ENCODE peak calls at places on chromosome 12, in ten cellular contexts. T is OCI-LY7; R is AG04449; H is GM23338; Y is heart left ventricle; C is CD8-positive, alpha-beta T cell; I is fibroblast of lung; S is fibroblast of the aortic adventitia; B is foreskin fibroblast; P is uterus. F is an unnamed sample.

GRCh38 chr12:123928274-123928865 is 44.3 kb downstream of the CCDC92 start:
- DNase-seq in T (no peak), R (no peak), H (no peak), Y (no peak), C (no peak), I (no peak), S (no peak), B (no peak), P (no peak), F (no peak)

GRCh38 chr12:76032043-76032981 is 736 bp upstream of the PHLDA1 start:
- DNase-seq in T (peak), R (no peak), H (peak), Y (peak), C (peak), I (peak), S (peak), B (no peak), P (peak), F (peak)

GRCh38 chr12:98645572-98646067 is 530 bp downstream of the APAF1 start:
- DNase-seq in T (peak), R (no peak), H (peak), Y (no peak), C (no peak), I (peak), S (peak), B (no peak), P (peak), F (peak)

GRCh38 chr12:53501615-53502181 is 615 bp downstream of the TARBP2 start:
- DNase-seq in T (no peak), R (no peak), H (no peak), Y (no peak), C (no peak), I (no peak), S (no peak), B (no peak), P (no peak), F (no peak)

GRCh38 chr12:42691991-42692557 is 102.5 kb upstream of the PRICKLE1 start:
- DNase-seq in T (no peak), R (no peak), H (peak), Y (no peak), C (no peak), I (peak), S (peak), B (no peak), P (peak), F (peak)

GRCh38 chr12:20426191-20426590 is 57.9 kb downstream of the PDE3A start:
- DNase-seq in T (no peak), R (no peak), H (no peak), Y (peak), C (no peak), I (no peak), S (peak), B (peak), P (peak), F (peak)

GRCh38 chr12:90543393-90543792 is 411.6 kb downstream of the CCER1 start:
- DNase-seq in T (no peak), R (no peak), H (peak), Y (no peak), C (no peak), I (peak), S (peak), B (peak), P (no peak), F (peak)

GRCh38 chr12:2460051-2460450 is 334.7 kb upstream of the FKBP4 start:
- DNase-seq in T (no peak), R (no peak), H (no peak), Y (no peak), C (no peak), I (peak), S (no peak), B (no peak), P (no peak), F (no peak)

GRCh38 chr12:88985631-88986030 is 366.7 kb downstream of the DUSP6 start:
- DNase-seq in T (no peak), R (no peak), H (no peak), Y (no peak), C (no peak), I (peak), S (peak), B (no peak), P (no peak), F (no peak)

GRCh38 chr12:53333289-53333688 is 2.9 kb downstream of the SP7 start:
- DNase-seq in T (no peak), R (no peak), H (no peak), Y (no peak), C (no peak), I (no peak), S (no peak), B (no peak), P (no peak), F (no peak)

GRCh38 chr12:75721231-75721641 is 209.8 kb upstream of the KRR1 start:
- DNase-seq in T (no peak), R (no peak), H (no peak), Y (no peak), C (no peak), I (peak), S (peak), B (peak), P (no peak), F (no peak)

GRCh38 chr12:101857043-101857558 is 20.3 kb upstream of the DRAM1 start:
- DNase-seq in T (no peak), R (peak), H (no peak), Y (no peak), C (no peak), I (peak), S (peak), B (peak), P (no peak), F (peak)

GRCh38 chr12:87782838-87783237 is 246.4 kb downstream of the C12orf50 start:
- DNase-seq in T (no peak), R (no peak), H (no peak), Y (no peak), C (no peak), I (no peak), S (no peak), B (no peak), P (no peak), F (no peak)

GRCh38 chr12:116673713-116674112 is 64.2 kb downstream of the SPRING1 start:
- DNase-seq in T (peak), R (no peak), H (peak), Y (no peak), C (no peak), I (no peak), S (no peak), B (no peak), P (no peak), F (no peak)

GRCh38 chr12:98156697-98157096 is 358.7 kb upstream of the TMPO start:
- DNase-seq in T (no peak), R (no peak), H (no peak), Y (no peak), C (no peak), I (no peak), S (no peak), B (no peak), P (no peak), F (no peak)

GRCh38 chr12:121530600-121531355 is 50.0 kb downstream of the KDM2B start:
- DNase-seq in T (peak), R (peak), H (peak), Y (peak), C (peak), I (peak), S (peak), B (peak), P (peak), F (peak)

GRCh38 chr12:117051380-117051779 is 47.8 kb downstream of the TESC start:
- DNase-seq in T (no peak), R (no peak), H (no peak), Y (peak), C (no peak), I (no peak), S (no peak), B (no peak), P (no peak), F (no peak)

GRCh38 chr12:24788886-24789285 is 160.0 kb downstream of the BCAT1 start:
- DNase-seq in T (no peak), R (no peak), H (no peak), Y (no peak), C (no peak), I (peak), S (no peak), B (no peak), P (no peak), F (no peak)

GRCh38 chr12:110256780-110257431 is 24.1 kb upstream of the ATP2A2 start:
- DNase-seq in T (no peak), R (no peak), H (no peak), Y (peak), C (no peak), I (no peak), S (no peak), B (no peak), P (peak), F (peak)

GRCh38 chr12:3119745-3120660 is 42.8 kb downstream of the TSPAN9 start:
- DNase-seq in T (no peak), R (peak), H (no peak), Y (peak), C (no peak), I (peak), S (no peak), B (peak), P (no peak), F (no peak)

GRCh38 chr12:30578426-30578825 is 117.2 kb downstream of the IPO8 start:
- DNase-seq in T (no peak), R (no peak), H (no peak), Y (no peak), C (no peak), I (no peak), S (no peak), B (no peak), P (no peak), F (no peak)

GRCh38 chr12:29702222-29702621 is 81.5 kb downstream of the TMTC1 start:
- DNase-seq in T (no peak), R (no peak), H (no peak), Y (no peak), C (no peak), I (no peak), S (no peak), B (no peak), P (no peak), F (no peak)

GRCh38 chr12:94109154-94109553 is 39.2 kb upstream of the PLXNC1 start:
- DNase-seq in T (no peak), R (no peak), H (no peak), Y (no peak), C (no peak), I (peak), S (peak), B (peak), P (no peak), F (peak)

GRCh38 chr12:122031342-122032216 is 9.9 kb downstream of the BCL7A start:
- DNase-seq in T (peak), R (no peak), H (peak), Y (peak), C (no peak), I (no peak), S (no peak), B (no peak), P (no peak), F (peak)

GRCh38 chr12:65432606-65433005 is 154.1 kb downstream of the MSRB3 start:
- DNase-seq in T (no peak), R (no peak), H (no peak), Y (no peak), C (no peak), I (no peak), S (no peak), B (no peak), P (no peak), F (no peak)

GRCh38 chr12:73678335-73678734 is 859.3 kb upstream of the ATXN7L3B start:
- DNase-seq in T (no peak), R (no peak), H (no peak), Y (no peak), C (no peak), I (no peak), S (no peak), B (no peak), P (no peak), F (no peak)

GRCh38 chr12:98519257-98519907 is 4.0 kb downstream of the TMPO start:
- DNase-seq in T (no peak), R (no peak), H (peak), Y (no peak), C (no peak), I (no peak), S (no peak), B (no peak), P (no peak), F (no peak)

GRCh38 chr12:131723532-131723931 is 12.6 kb downstream of the SFSWAP start:
- DNase-seq in T (no peak), R (no peak), H (peak), Y (no peak), C (no peak), I (no peak), S (no peak), B (no peak), P (no peak), F (no peak)

GRCh38 chr12:57611116-57611809 is at the start of gene ARHGEF25:
- DNase-seq in T (no peak), R (no peak), H (peak), Y (peak), C (no peak), I (peak), S (peak), B (peak), P (peak), F (peak)

GRCh38 chr12:9606247-9606646 is 1.5 kb downstream of the KLRB1 start:
- DNase-seq in T (no peak), R (no peak), H (no peak), Y (no peak), C (no peak), I (no peak), S (no peak), B (no peak), P (no peak), F (no peak)

DNA sequence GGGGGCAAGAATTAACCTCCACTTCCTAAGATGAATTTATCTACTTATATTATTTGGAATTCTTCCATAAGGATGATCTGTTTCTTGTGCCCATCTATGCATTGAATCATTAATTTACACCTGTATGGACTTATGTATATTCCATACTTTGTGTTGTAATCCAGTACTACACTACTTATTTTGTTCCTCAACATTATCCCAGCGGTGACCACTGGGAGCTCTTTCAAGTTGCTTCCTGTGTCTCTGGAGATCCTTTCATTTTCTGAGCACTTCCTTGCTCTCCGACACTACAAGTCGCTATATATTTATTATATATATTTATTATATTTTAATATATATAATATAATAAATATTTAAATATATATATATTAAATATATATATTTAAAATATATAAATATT is 54.9 kb upstream of the SCN8A start:
- DNase-seq in T (no peak), R (no peak), H (peak), Y (no peak), C (no peak), I (peak), S (peak), B (no peak), P (no peak), F (peak)
- TF ChIP-seq CTCF in T (no peak), R (no peak), H (peak), Y (no peak), C (no peak), I (peak), S (peak), B (no peak), P (no peak), F (peak)

DNA sequence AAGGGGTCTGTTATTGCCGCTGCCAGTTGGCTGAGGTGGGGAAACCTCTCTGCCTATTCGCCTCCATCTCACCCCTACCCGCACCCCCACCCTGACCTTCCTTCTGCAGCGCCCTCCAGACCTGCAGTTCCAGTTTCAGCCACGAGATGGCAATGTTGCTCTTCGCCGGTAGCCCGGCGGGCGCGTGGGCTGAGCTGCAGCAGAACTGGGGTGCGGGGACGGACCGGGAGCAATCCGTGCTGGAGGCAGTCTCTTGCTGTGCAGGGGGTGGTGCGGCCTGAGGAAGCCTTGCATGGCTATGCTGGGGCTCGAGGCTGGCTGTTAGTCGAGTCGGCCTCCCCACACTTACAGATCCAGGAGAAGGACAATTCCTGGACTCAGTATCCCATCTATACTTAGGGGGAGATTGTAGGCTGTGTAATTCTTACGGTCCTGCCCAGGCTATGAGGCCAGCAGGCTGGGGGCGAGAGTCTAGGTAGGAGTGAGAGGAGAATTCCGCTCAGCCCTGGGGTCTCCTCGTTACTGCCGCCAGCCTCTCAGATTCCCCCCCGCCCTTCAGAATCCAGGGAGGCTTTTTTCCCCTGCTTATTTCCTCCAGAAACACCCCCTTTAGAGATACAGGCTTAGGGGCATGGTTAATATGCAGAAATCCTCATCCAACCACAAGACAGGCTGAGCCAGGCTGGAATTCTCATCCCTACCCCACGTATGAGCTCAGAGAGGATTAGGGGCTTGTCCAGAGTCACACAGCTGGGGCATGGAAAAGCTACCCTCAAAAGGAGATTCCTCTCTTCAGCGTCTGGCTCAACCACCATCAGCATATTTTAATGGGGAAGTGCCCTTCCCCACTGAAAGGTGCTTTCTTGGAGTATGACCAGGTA is 118.2 kb downstream of the AACS start:
- DNase-seq in T (peak), R (peak), H (peak), Y (peak), C (peak), I (peak), S (peak), B (peak), P (peak), F (peak)
- H3K4me3 ChIP-seq in T (peak), R (peak), H (peak), Y (no peak), C (no peak), I (no peak), S (no peak), B (no peak), P (no peak), F (no peak)

GRCh38 chr12:67268335-67268895 is 743 bp upstream of the CAND1 start:
- DNase-seq in T (peak), R (peak), H (peak), Y (peak), C (peak), I (peak), S (peak), B (peak), P (peak), F (peak)
- TF ChIP-seq CTCF in T (no peak), R (no peak), H (no peak), Y (no peak), C (no peak), I (no peak), S (no peak), B (no peak), P (no peak), F (no peak)

GRCh38 chr12:114481200-114481535 is 75.2 kb upstream of the TBX5 start:
- DNase-seq in T (no peak), R (no peak), H (peak), Y (no peak), C (no peak), I (no peak), S (no peak), B (no peak), P (no peak), F (no peak)
- H3K4me3 ChIP-seq in T (no peak), R (no peak), H (peak), Y (no peak), C (no peak), I (peak), S (no peak), B (peak), P (no peak), F (no peak)

GRCh38 chr12:27462851-27463250 is 16.3 kb downstream of the SMCO2 start:
- DNase-seq in T (no peak), R (no peak), H (no peak), Y (peak), C (no peak), I (peak), S (no peak), B (no peak), P (peak), F (peak)

GRCh38 chr12:27462151-27462694 is 15.7 kb downstream of the SMCO2 start:
- DNase-seq in T (no peak), R (no peak), H (no peak), Y (no peak), C (no peak), I (peak), S (peak), B (peak), P (peak), F (peak)

GRCh38 chr12:27460471-27460978 is 14.0 kb downstream of the SMCO2 start:
- DNase-seq in T (no peak), R (no peak), H (no peak), Y (no peak), C (no peak), I (peak), S (peak), B (no peak), P (no peak), F (peak)

GRCh38 chr12:27467641-27468040 is 21.1 kb downstream of the SMCO2 start:
- DNase-seq in T (no peak), R (no peak), H (no peak), Y (no peak), C (no peak), I (no peak), S (no peak), B (no peak), P (no peak), F (no peak)

GRCh38 chr12:27463826-27464554 is 17.5 kb downstream of the SMCO2 start:
- DNase-seq in T (no peak), R (no peak), H (peak), Y (peak), C (no peak), I (peak), S (peak), B (peak), P (peak), F (peak)
- TF ChIP-seq CTCF in T (no peak), R (no peak), H (no peak), Y (no peak), C (no peak), I (no peak), S (no peak), B (no peak), P (no peak), F (no peak)

GRCh38 chr12:78961171-78961570 is 96.6 kb downstream of the SYT1 start:
- DNase-seq in T (no peak), R (no peak), H (no peak), Y (no peak), C (no peak), I (no peak), S (no peak), B (no peak), P (no peak), F (no peak)
- H3K4me3 ChIP-seq in T (no peak), R (no peak), H (no peak), Y (no peak), C (no peak), I (no peak), S (no peak), B (no peak), P (no peak), F (no peak)